ENCODE peak calls at places on chromosomes 2 and 18, in seven cellular contexts. B is tibial artery; X is choroid plexus epithelial cell; F is activated CD4-positive, alpha-beta T cell treated with anti-CD3 and anti-CD28 coated beads, Interleukin-2, amount 50 U/mL, for 1 hour; S is lower leg skin; V is endothelial cell; K is HAP-1. P is an unnamed sample.
A peak's percentile ranks its signal among the peaks of the same experiment; 100 is the strongest.

GRCh38 chr2:16196687-16197503 is 256.5 kb downstream of the MYCN start:
- DNase-seq in X (no peak), B (no peak), V (no peak), K (no peak), F (no peak), S (no peak), P (no peak)

GRCh38 chr18:72830109-72830508 is 37.7 kb downstream of the NETO1 start:
- DNase-seq in K (no peak), B (no peak), S (no peak), F (no peak), X (peak; percentile 26), V (peak; percentile 66), P (peak; percentile 64)

GRCh38 chr2:182542501-182543258 is 115.8 kb upstream of the PDE1A start:
- DNase-seq in S (no peak), V (no peak), K (no peak), X (peak; percentile 66), F (no peak), B (no peak), P (no peak)

GRCh38 chr2:158204741-158205165 is 103.1 kb downstream of the UPP2 start:
- DNase-seq in B (no peak), F (no peak), V (no peak), S (no peak), K (no peak), X (peak; percentile 95), P (no peak)

GRCh38 chr2:189171956-189172609 is 7.5 kb downstream of the COL5A2 start:
- DNase-seq in K (no peak), S (no peak), F (no peak), V (no peak), X (peak; percentile 54), B (no peak), P (no peak)

GRCh38 chr2:767440-767839 is 90.2 kb upstream of the TMEM18 start:
- DNase-seq in B (no peak), X (peak; percentile 40), V (no peak), S (no peak), K (no peak), F (no peak), P (peak; percentile 44)

GRCh38 chr2:60456115-60456770 is 97.2 kb downstream of the BCL11A start:
- DNase-seq in S (no peak), B (no peak), V (no peak), K (no peak), X (no peak), F (no peak), P (no peak)

GRCh38 chr18:53883771-53884170 is 340.7 kb downstream of the MBD2 start:
- DNase-seq in K (no peak), S (no peak), B (no peak), X (no peak), V (no peak), F (no peak), P (no peak)

GRCh38 chr2:74834806-74835755 is 1.2 kb downstream of the HK2 start:
- DNase-seq in B (no peak), F (peak; percentile 42), S (no peak), K (peak; percentile 94), X (no peak), V (peak; percentile 62), P (peak; percentile 86)

GRCh38 chr2:64636105-64636873 is 17.4 kb downstream of the SERTAD2 start:
- DNase-seq in V (no peak), F (no peak), X (no peak), B (no peak), K (no peak), S (no peak), P (no peak)

GRCh38 chr2:27315122-27315521 is 6.9 kb upstream of the UCN start:
- DNase-seq in B (no peak), K (no peak), X (no peak), S (no peak), F (no peak), V (no peak), P (no peak)

GRCh38 chr2:46937457-46937856 is 21.9 kb upstream of the MCFD2 start:
- DNase-seq in K (no peak), F (no peak), X (peak; percentile 33), B (no peak), V (no peak), S (no peak), P (no peak)

GRCh38 chr2:135916232-135916631 is 40.0 kb upstream of the MCM6 start:
- DNase-seq in V (no peak), X (peak; percentile 68), B (no peak), S (no peak), K (no peak), F (no peak), P (no peak)

P was measured in iPS-NIHi11.